ENCODE peak calls at places on chromosomes 13 and 19, in six cellular contexts. F is HepG2; N is CD4-positive, alpha-beta memory T cell; R is A549; E is Peyer's patch; I is brain microvascular endothelial cell. X is an unnamed sample.

GRCh38 chr19:49583239-49583638 is 2.1 kb downstream of the PRRG2 start:
- DNase-seq in N (no peak), I (no peak), E (no peak), F (no peak), R (no peak), X (no peak)

GRCh38 chr13:108266316-108266936 is 3.1 kb upstream of the TNFSF13B start:
- DNase-seq in I (no peak), N (no peak), E (no peak), R (no peak), F (no peak), X (no peak)

GRCh38 chr13:28059214-28059613 is 41.2 kb downstream of the FLT3 start:
- DNase-seq in I (peak; percentile 7), R (peak; percentile 35), F (peak; percentile 48), N (peak; percentile 21), E (peak; percentile 50), X (peak; percentile 11)

GRCh38 chr13:43804461-43805070 is 17.8 kb upstream of the ENOX1 start:
- DNase-seq in I (peak; percentile 76), F (peak; percentile 39), E (no peak), R (peak; percentile 51), N (peak; percentile 42), X (peak; percentile 57)

GRCh38 chr13:83995930-83996329 is 113.7 kb upstream of the SLITRK1 start:
- DNase-seq in F (no peak), E (no peak), I (no peak), R (no peak), N (no peak), X (no peak)

GRCh38 chr19:13417054-13417453 is 89.2 kb downstream of the CACNA1A start:
- DNase-seq in I (no peak), R (no peak), N (no peak), F (peak; percentile 3), E (no peak), X (no peak)

GRCh38 chr13:24888291-24888931 is 124.4 kb downstream of the RNF17 start:
- DNase-seq in I (no peak), E (no peak), N (no peak), R (no peak), F (no peak), X (no peak)

GRCh38 chr13:76833465-76833864 is 52.7 kb downstream of the KCTD12 start:
- DNase-seq in R (no peak), N (no peak), I (no peak), E (no peak), F (no peak), X (no peak)

GRCh38 chr19:35975608-35976214 is 19.3 kb upstream of the SDHAF1 start:
- DNase-seq in F (no peak), E (no peak), I (no peak), N (no peak), R (no peak), X (peak; percentile 18)

GRCh38 chr13:30880151-30880551 is 25.9 kb upstream of the MEDAG start:
- DNase-seq in N (no peak), R (no peak), E (no peak), F (no peak), I (peak; percentile 16), X (no peak)

GRCh38 chr19:41311613-41312012 is 1.6 kb downstream of the CCDC97 start:
- DNase-seq in R (no peak), F (no peak), N (no peak), I (no peak), E (no peak), X (no peak)

GRCh38 chr19:3969435-3970312 is 1.2 kb downstream of the DAPK3 start:
- DNase-seq in N (no peak), R (peak; percentile 72), E (no peak), I (peak; percentile 81), F (peak; percentile 54), X (no peak)

GRCh38 chr13:38346764-38347163 is 2.9 kb upstream of the UFM1 start:
- DNase-seq in I (no peak), E (no peak), N (no peak), F (no peak), R (no peak), X (no peak)

GRCh38 chr19:43755256-43755801 is 567 bp upstream of the SMG9 start:
- DNase-seq in R (peak; percentile 91), F (no peak), I (peak; percentile 42), N (peak; percentile 76), E (peak; percentile 85), X (peak; percentile 77)

GRCh38 chr13:91690944-91691343 is 292.5 kb downstream of the GPC5 start:
- DNase-seq in F (no peak), R (no peak), N (no peak), I (no peak), E (no peak), X (no peak)

DNA sequence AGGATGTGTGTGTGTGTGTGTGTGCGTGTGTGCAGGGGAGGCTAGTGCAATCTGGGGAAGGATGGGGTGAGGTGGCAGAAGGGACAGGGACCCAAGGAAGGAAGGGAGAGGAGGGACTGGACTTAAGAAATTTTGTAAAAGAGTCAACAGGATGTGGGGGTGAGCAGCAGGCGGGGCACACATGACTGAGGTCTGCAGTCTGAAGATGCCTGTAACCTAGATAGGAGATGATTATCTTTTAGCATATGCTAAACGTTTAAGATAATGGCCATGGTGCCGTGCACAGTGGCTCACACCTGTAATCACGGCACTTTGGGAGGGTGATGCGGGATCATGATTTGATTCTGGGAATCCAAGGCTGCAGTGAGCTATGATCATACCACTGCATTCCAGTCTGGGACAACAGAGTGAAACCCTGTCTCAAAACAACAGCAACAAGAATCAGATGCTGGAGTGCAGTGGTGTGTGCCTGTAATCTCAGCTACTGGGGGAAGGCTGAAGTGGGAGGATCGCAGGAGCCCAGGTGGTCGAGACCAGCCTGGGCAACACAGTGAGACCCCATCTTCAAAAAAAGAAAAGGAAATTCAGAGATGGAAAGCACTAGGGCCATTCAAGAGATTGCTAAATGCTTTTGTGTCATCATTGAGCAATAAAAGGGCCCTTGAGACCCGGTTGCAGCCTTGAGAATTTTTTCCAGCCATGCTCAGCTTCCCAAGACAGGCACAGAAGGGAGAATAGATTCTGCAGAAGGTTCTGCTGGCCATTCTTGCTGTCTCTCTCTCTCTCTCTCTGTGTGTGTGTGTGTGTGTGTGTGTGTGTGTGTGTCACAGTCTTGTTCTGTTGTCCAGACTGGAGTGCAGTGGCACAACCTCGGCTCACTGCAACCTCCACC is 3.8 kb upstream of the ZNF414 start:
- DNase-seq in F (no peak), N (peak; percentile 68), E (no peak), I (no peak), R (no peak), X (peak; percentile 72)
- H3K27ac ChIP-seq in F (no peak overlapping the region), N (peak overlapping the region; percentile 43), E (peak overlapping the region; percentile 76), I (no peak overlapping the region), R (no peak overlapping the region), X (peak overlapping the region; percentile 97)

DNA sequence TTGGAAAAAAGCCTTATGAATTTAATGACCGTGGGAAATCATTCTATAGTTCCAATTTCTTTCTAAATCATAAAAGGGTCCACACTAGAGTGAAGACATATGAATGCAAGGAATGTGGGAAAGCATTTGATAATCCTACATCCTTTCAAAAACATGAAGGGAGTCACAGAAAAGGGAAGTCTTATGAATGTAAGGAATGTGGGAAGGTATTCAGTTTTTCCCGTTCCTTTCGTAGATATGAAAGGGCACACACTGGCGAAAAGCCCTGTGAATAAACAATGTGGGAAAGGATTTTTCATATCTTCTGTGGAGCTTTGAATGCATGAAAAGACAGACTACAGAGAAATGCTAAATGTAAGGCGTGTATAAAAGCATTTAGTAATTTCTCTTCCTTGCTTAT is 27.0 kb downstream of the ZNF20 start:
- DNase-seq in R (no peak), I (no peak), N (no peak), F (peak; percentile 51), E (no peak), X (no peak)
- H3K27ac ChIP-seq in R (no peak overlapping the region), I (no peak overlapping the region), N (no peak overlapping the region), F (peak overlapping the region; percentile 41), E (no peak overlapping the region), X (no peak overlapping the region)

GRCh38 chr13:101784313-101784712 is 331.8 kb downstream of the ITGBL1 start:
- DNase-seq in I (no peak), F (no peak), E (no peak), N (no peak), R (no peak), X (no peak)
- H3K27ac ChIP-seq in I (no peak overlapping the region), F (no peak overlapping the region), E (no peak overlapping the region), N (no peak overlapping the region), R (no peak overlapping the region), X (no peak overlapping the region)

GRCh38 chr19:7373862-7374261 is 25.1 kb downstream of the ARHGEF18 start:
- DNase-seq in E (peak; percentile 51), R (no peak), I (no peak), F (peak; percentile 35), N (no peak), X (no peak)

GRCh38 chr19:7376151-7376852 is 27.6 kb downstream of the ARHGEF18 start:
- DNase-seq in N (no peak), F (no peak), I (no peak), E (peak; percentile 26), R (no peak), X (no peak)

GRCh38 chr19:7370546-7370945 is 21.8 kb downstream of the ARHGEF18 start:
- DNase-seq in F (no peak), N (no peak), E (no peak), R (no peak), I (no peak), X (no peak)

GRCh38 chr19:7371001-7371400 is 22.3 kb downstream of the ARHGEF18 start:
- DNase-seq in R (no peak), I (no peak), E (peak; percentile 39), F (no peak), N (no peak), X (no peak)

DNA sequence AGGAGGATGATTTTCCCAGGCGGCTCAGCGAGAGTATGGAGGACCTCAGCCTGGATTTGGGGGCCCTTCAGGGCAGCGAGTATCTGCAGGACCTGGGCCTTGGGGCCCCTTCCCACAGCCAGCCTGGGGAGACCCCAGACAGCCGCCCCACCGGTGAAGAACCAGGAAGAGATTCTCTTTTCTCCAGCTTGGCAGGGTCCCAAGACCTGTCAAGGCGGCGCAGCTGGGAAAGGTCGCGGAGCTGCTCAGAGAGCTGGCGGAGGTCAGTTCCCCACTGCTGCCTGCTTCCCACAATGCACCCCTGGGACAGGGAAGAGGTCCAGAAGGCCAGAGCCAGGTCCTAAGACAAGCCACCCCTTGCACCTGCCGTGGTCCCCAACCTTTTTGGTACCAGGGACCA is 24.1 kb downstream of the ARHGEF18 start:
- DNase-seq in F (no peak), I (no peak), N (no peak), R (no peak), E (peak; percentile 37), X (no peak)
- H3K27ac ChIP-seq in F (no peak overlapping the region), I (no peak overlapping the region), N (no peak overlapping the region), R (no peak overlapping the region), E (no peak overlapping the region), X (no peak overlapping the region)

GRCh38 chr19:38673030-38673429 is 25.6 kb downstream of the ACTN4 start:
- DNase-seq in R (no peak), N (no peak), E (no peak), F (no peak), I (no peak), X (no peak)
- H3K27ac ChIP-seq in R (no peak overlapping the region), N (no peak overlapping the region), E (peak overlapping the region; percentile 58), F (no peak overlapping the region), I (no peak overlapping the region), X (no peak overlapping the region)

X was measured in CD4-positive, CD25-positive, alpha-beta regulatory T cell.